ENCODE peak calls at places on chromosomes 5 and 9, in four cellular contexts. U, Z, B and F are unnamed samples.

GRCh38 chr5:13108281-13108680 is 836.2 kb downstream of the DNAH5 start:
- DNase-seq in U (no peak), Z (no peak), B (peak; percentile 63), F (no peak)

GRCh38 chr9:82488702-82489578 is 500.4 kb downstream of the SPATA31D1 start:
- DNase-seq in U (peak; percentile 18), Z (no peak), B (no peak), F (peak; percentile 59)

GRCh38 chr5:32241034-32241783 is 67.1 kb upstream of the GOLPH3 start:
- DNase-seq in U (no peak), Z (no peak), B (no peak), F (no peak)

GRCh38 chr5:38182991-38183390 is 75.4 kb upstream of the EGFLAM start:
- DNase-seq in U (no peak), Z (no peak), B (no peak), F (no peak)

GRCh38 chr5:34436761-34437501 is 219.2 kb upstream of the RAI14 start:
- DNase-seq in U (no peak), Z (peak; percentile 9), B (no peak), F (no peak)

GRCh38 chr5:83475540-83476469 is 4.3 kb downstream of the VCAN start:
- DNase-seq in U (no peak), Z (no peak), B (peak; percentile 71), F (peak; percentile 69)

GRCh38 chr5:116492016-116492623 is 82.5 kb downstream of the SEMA6A start:
- DNase-seq in U (peak; percentile 47), Z (no peak), B (peak; percentile 82), F (no peak)

GRCh38 chr5:126428421-126428820 is 5.2 kb downstream of the GRAMD2B start:
- DNase-seq in U (no peak), Z (no peak), B (no peak), F (no peak)

GRCh38 chr5:139597134-139597533 is 36.0 kb downstream of the UBE2D2 start:
- DNase-seq in U (no peak), Z (no peak), B (no peak), F (no peak)

GRCh38 chr9:73116880-73117279 is 34.8 kb upstream of the ANXA1 start:
- DNase-seq in U (no peak), Z (no peak), B (no peak), F (no peak)

GRCh38 chr5:130037905-130038304 is 133.6 kb downstream of the CHSY3 start:
- DNase-seq in U (no peak), Z (no peak), B (no peak), F (no peak)

GRCh38 chr9:36145970-36146369 is 9.4 kb downstream of the GLIPR2 start:
- DNase-seq in U (no peak), Z (no peak), B (no peak), F (no peak)

GRCh38 chr5:120778491-120779293 is 314.6 kb downstream of the PRR16 start:
- DNase-seq in U (peak; percentile 4), Z (no peak), B (no peak), F (peak; percentile 68)

GRCh38 chr9:72351538-72352453 is 13.2 kb downstream of the ZFAND5 start:
- DNase-seq in U (no peak), Z (no peak), B (no peak), F (peak; percentile 62)

GRCh38 chr5:135497971-135498661 is 37.6 kb downstream of the NEUROG1 start:
- DNase-seq in U (no peak), Z (no peak), B (no peak), F (no peak)

GRCh38 chr9:135989722-135990467 is 28.7 kb upstream of the UBAC1 start:
- DNase-seq in U (peak; percentile 81), Z (no peak), B (no peak), F (no peak)

GRCh38 chr9:136889858-136890257 is 3.5 kb downstream of the TRAF2 start:
- DNase-seq in U (no peak), Z (no peak), B (no peak), F (no peak)

GRCh38 chr5:9877473-9877872 is 247.3 kb upstream of the TAS2R1 start:
- DNase-seq in U (peak; percentile 6), Z (no peak), B (no peak), F (no peak)

GRCh38 chr9:92739346-92740014 is 25.2 kb downstream of the BICD2 start:
- DNase-seq in U (no peak), Z (no peak), B (no peak), F (no peak)

GRCh38 chr9:114176601-114177295 is 21.4 kb downstream of the COL27A1 start:
- DNase-seq in U (no peak), Z (no peak), B (no peak), F (no peak)

GRCh38 chr9:132341177-132341840 is 13.5 kb downstream of the SETX start:
- DNase-seq in U (peak; percentile 62), Z (no peak), B (no peak), F (no peak)

GRCh38 chr5:140607031-140607430 is 25.9 kb downstream of the CD14 start:
- DNase-seq in U (no peak), Z (no peak), B (no peak), F (no peak)

GRCh38 chr9:129702563-129702962 is 37.1 kb downstream of the PRRX2 start:
- DNase-seq in U (no peak), Z (no peak), B (no peak), F (peak; percentile 89)

GRCh38 chr5:113264061-113264460 is 170.7 kb downstream of the TSSK1B start:
- DNase-seq in U (no peak), Z (no peak), B (no peak), F (no peak)

GRCh38 chr9:36276840-36277239 is 18.6 kb upstream of the GNE start:
- DNase-seq in U (no peak), Z (no peak), B (no peak), F (peak; percentile 56)

GRCh38 chr5:104903941-104904340 is 1341.4 kb upstream of the NUDT12 start:
- DNase-seq in U (no peak), Z (no peak), B (no peak), F (no peak)

GRCh38 chr5:110475529-110475928 is 250.9 kb downstream of the TMEM232 start:
- DNase-seq in U (no peak), Z (no peak), B (no peak), F (no peak)

GRCh38 chr9:93576296-93577044 is at the start of gene PHF2:
- DNase-seq in U (peak; percentile 36), Z (peak; percentile 33), B (no peak), F (no peak)

GRCh38 chr5:132190161-132190817 is 37.4 kb downstream of the P4HA2 start:
- DNase-seq in U (peak; percentile 83), Z (no peak), B (peak; percentile 36), F (peak; percentile 59)

GRCh38 chr5:81417052-81417451 is 23.1 kb upstream of the ACOT12 start:
- DNase-seq in U (no peak), Z (no peak), B (peak; percentile 48), F (no peak)

GRCh38 chr9:127974769-127975261 is 6.0 kb downstream of the EEIG1 start:
- DNase-seq in U (no peak), Z (no peak), B (no peak), F (no peak)

GRCh38 chr5:78327761-78328510 is 32.5 kb upstream of the SCAMP1 start:
- DNase-seq in U (no peak), Z (no peak), B (no peak), F (no peak)

GRCh38 chr5:21680661-21681060 is 1172.5 kb downstream of the CDH12 start:
- DNase-seq in U (no peak), Z (no peak), B (no peak), F (no peak)

GRCh38 chr9:68755752-68756151 is 50.7 kb downstream of the PIP5K1B start:
- DNase-seq in U (no peak), Z (no peak), B (no peak), F (no peak)

GRCh38 chr5:152144556-152144955 is 219.9 kb upstream of the GLRA1 start:
- DNase-seq in U (no peak), Z (no peak), B (no peak), F (no peak)

GRCh38 chr5:151619812-151620462 is 28.8 kb upstream of the FAT2 start:
- DNase-seq in U (no peak), Z (no peak), B (no peak), F (no peak)

GRCh38 chr5:113427871-113428574 is 6.8 kb downstream of the TSSK1B start:
- DNase-seq in U (no peak), Z (no peak), B (no peak), F (no peak)